ENCODE peak calls at places on chromosomes 2 and 18, in five cellular contexts. O, Z, P, E and T are unnamed samples.

GRCh38 chr2:230751062-230751461 is 38.4 kb downstream of the CAB39 start:
- DNase-seq in P (no peak), O (no peak), Z (no peak), E (no peak), T (no peak)

GRCh38 chr18:56298935-56299334 is 339.5 kb downstream of the TXNL1 start:
- DNase-seq in Z (peak), P (no peak), E (no peak), O (no peak), T (no peak)

GRCh38 chr2:191515536-191515935 is 162.4 kb upstream of the NABP1 start:
- DNase-seq in E (no peak), P (no peak), Z (no peak), O (no peak), T (no peak)

GRCh38 chr2:43178602-43179542 is 47.5 kb downstream of the ZFP36L2 start:
- DNase-seq in Z (peak), O (no peak), P (peak), E (no peak), T (no peak)

GRCh38 chr2:203035879-203036470 is 21.3 kb downstream of the NBEAL1 start:
- DNase-seq in E (no peak), Z (no peak), P (no peak), O (no peak), T (no peak)

GRCh38 chr2:170425291-170425751 is 247.4 kb downstream of the MYO3B start:
- DNase-seq in Z (no peak), P (no peak), E (no peak), O (no peak), T (no peak)

GRCh38 chr2:169208026-169208425 is 138.7 kb downstream of the DHRS9 start:
- DNase-seq in Z (no peak), O (no peak), P (no peak), E (no peak), T (no peak)

GRCh38 chr18:6593142-6593889 is 136.2 kb upstream of the ARHGAP28 start:
- DNase-seq in O (no peak), Z (no peak), P (no peak), E (no peak), T (no peak)

GRCh38 chr2:99771691-99772333 is 282.0 kb upstream of the REV1 start:
- DNase-seq in O (no peak), E (no peak), Z (no peak), P (no peak), T (no peak)

GRCh38 chr2:70084973-70085710 is 2.1 kb upstream of the PCBP1 start:
- DNase-seq in P (peak), Z (no peak), E (peak), O (peak), T (peak)

GRCh38 chr18:63255435-63255834 is 64.1 kb downstream of the BCL2 start:
- DNase-seq in E (no peak), P (no peak), Z (no peak), O (no peak), T (no peak)